ENCODE peak calls at places on chromosomes 1 and 21, in four cellular contexts. One of them, this sample, is unnamed.

GRCh38 chr1:67393240-67393639 is 37.0 kb downstream of the SERBP1 start:
- DNase-seq in K562: no peak
- DNase-seq in HepG2: no peak
- DNase-seq in H1: no peak
- DNase-seq in this sample: no peak

GRCh38 chr1:228289239-228289849 is 81.5 kb downstream of the OBSCN start:
- DNase-seq in HepG2: no peak
- DNase-seq in K562: no peak
- DNase-seq in H1: no peak
- DNase-seq in this sample: no peak

GRCh38 chr1:206769331-206769731 is 1.2 kb upstream of the IL19 start:
- DNase-seq in HepG2: no peak
- DNase-seq in K562: no peak
- DNase-seq in H1: no peak
- DNase-seq in this sample: no peak

GRCh38 chr1:25933479-25934365 is 27.5 kb upstream of the STMN1 start:
- DNase-seq in HepG2: no peak
- DNase-seq in H1: no peak
- DNase-seq in K562: peak; percentile 93
- DNase-seq in this sample: no peak

GRCh38 chr1:1162597-1163537 is 10.8 kb upstream of the TTLL10 start:
- DNase-seq in K562: no peak
- DNase-seq in H1: no peak
- DNase-seq in HepG2: no peak
- DNase-seq in this sample: peak; percentile 83

GRCh38 chr1:23759277-23759676 is 16.0 kb downstream of the ELOA start:
- DNase-seq in HepG2: no peak
- DNase-seq in H1: no peak
- DNase-seq in K562: no peak
- DNase-seq in this sample: no peak

GRCh38 chr1:15758537-15758936 is at the start of gene FBLIM1:
- DNase-seq in HepG2: no peak
- DNase-seq in K562: no peak
- DNase-seq in H1: peak; percentile 79
- DNase-seq in this sample: no peak

GRCh38 chr1:151612506-151613274 is 840 bp downstream of the SNX27 start:
- DNase-seq in H1: no peak
- DNase-seq in K562: no peak
- DNase-seq in HepG2: no peak
- DNase-seq in this sample: no peak

GRCh38 chr1:43446881-43447835 is 6.6 kb downstream of the HYI start:
- DNase-seq in H1: no peak
- DNase-seq in HepG2: no peak
- DNase-seq in K562: no peak
- DNase-seq in this sample: no peak

GRCh38 chr1:220294754-220295419 is 22.6 kb upstream of the RAB3GAP2 start:
- DNase-seq in HepG2: no peak
- DNase-seq in H1: no peak
- DNase-seq in K562: no peak
- DNase-seq in this sample: no peak

GRCh38 chr1:230807551-230808267 is 60.5 kb downstream of the CAPN9 start:
- DNase-seq in K562: no peak
- DNase-seq in HepG2: no peak
- DNase-seq in H1: peak; percentile 17
- DNase-seq in this sample: no peak

GRCh38 chr1:10703702-10704101 is 92.7 kb downstream of the CASZ1 start:
- DNase-seq in HepG2: no peak
- DNase-seq in K562: no peak
- DNase-seq in H1: no peak
- DNase-seq in this sample: no peak

GRCh38 chr1:10704383-10704882 is 92.0 kb downstream of the CASZ1 start:
- DNase-seq in HepG2: peak; percentile 58
- DNase-seq in K562: no peak
- DNase-seq in H1: peak; percentile 86
- DNase-seq in this sample: no peak

GRCh38 chr1:10708807-10709523 is 87.5 kb downstream of the CASZ1 start:
- DNase-seq in H1: no peak
- DNase-seq in K562: no peak
- DNase-seq in HepG2: no peak
- DNase-seq in this sample: no peak

GRCh38 chr1:10706514-10706913 is 89.9 kb downstream of the CASZ1 start:
- DNase-seq in HepG2: no peak
- DNase-seq in H1: no peak
- DNase-seq in K562: no peak
- DNase-seq in this sample: no peak

GRCh38 chr1:10705953-10706352 is 90.5 kb downstream of the CASZ1 start:
- DNase-seq in HepG2: no peak
- DNase-seq in H1: no peak
- DNase-seq in K562: no peak
- DNase-seq in this sample: no peak
- TF ChIP-seq MAX in HepG2: no peak
- TF ChIP-seq MAX in H1: no peak
- TF ChIP-seq MAX in K562: no peak
- TF ChIP-seq MAX in this sample: no peak

GRCh38 chr1:244010191-244010590 is 40.9 kb upstream of the ZBTB18 start:
- DNase-seq in K562: no peak
- DNase-seq in HepG2: no peak
- DNase-seq in H1: no peak
- DNase-seq in this sample: no peak
- TF ChIP-seq FOSL1 in K562: no peak
- TF ChIP-seq FOSL1 in HepG2: no peak
- TF ChIP-seq FOSL1 in H1: no peak
- TF ChIP-seq FOSL1 in this sample: no peak

DNA sequence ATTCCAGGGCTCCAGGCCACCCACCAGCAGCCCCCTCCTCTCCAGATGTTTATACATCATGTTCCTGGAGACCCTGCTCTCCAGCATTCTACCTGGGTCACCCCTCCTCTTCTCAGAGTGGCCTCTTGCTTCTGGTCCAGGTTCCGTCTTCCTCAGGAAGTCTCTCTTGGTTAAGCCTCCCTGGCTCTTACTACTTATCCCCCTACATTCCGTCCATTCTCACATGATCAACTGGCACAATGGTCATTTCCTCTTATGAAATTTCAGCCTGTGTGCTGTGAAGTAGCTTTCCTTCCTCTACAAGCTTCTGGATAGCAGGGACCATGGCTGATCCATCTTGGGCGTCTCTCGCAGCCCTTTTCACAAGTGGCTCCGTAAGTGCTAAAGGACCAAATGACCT is 33.9 kb upstream of the ATP2B4 start:
- DNase-seq in HepG2: no peak
- DNase-seq in K562: no peak
- DNase-seq in H1: no peak
- DNase-seq in this sample: no peak
- TF ChIP-seq MAX in HepG2: no peak
- TF ChIP-seq MAX in K562: no peak
- TF ChIP-seq MAX in H1: no peak
- TF ChIP-seq MAX in this sample: no peak

GRCh38 chr21:23162213-23162946 is 2164.2 kb downstream of the NCAM2 start:
- DNase-seq in K562: no peak
- DNase-seq in HepG2: no peak
- DNase-seq in H1: no peak
- DNase-seq in this sample: no peak
- TF ChIP-seq FOSL1 in K562: no peak
- TF ChIP-seq FOSL1 in HepG2: no peak
- TF ChIP-seq FOSL1 in H1: no peak
- TF ChIP-seq FOSL1 in this sample: no peak